ENCODE peak calls at places on chromosomes 7 and 10, in four cellular contexts. X is cardiac muscle cell, V is heart left ventricle, O is psoas muscle. N is an unnamed sample.

GRCh38 chr10:86497621-86498020 is 24.0 kb downstream of the WAPL start:
- DNase-seq in O (no peak), V (no peak), X (no peak), N (no peak)

GRCh38 chr10:6200588-6201510 is 1.9 kb upstream of the PFKFB3 start:
- DNase-seq in V (peak), X (peak), O (peak), N (no peak)

GRCh38 chr10:49272251-49273081 is 26.5 kb upstream of the C10orf71 start:
- DNase-seq in V (peak), O (peak), X (no peak), N (no peak)

GRCh38 chr7:112255388-112255720 is 48.9 kb downstream of the ZNF277 start:
- DNase-seq in V (no peak), X (no peak), O (no peak), N (no peak)

GRCh38 chr10:96524745-96525144 is 11.0 kb upstream of the TLL2 start:
- DNase-seq in O (no peak), V (no peak), X (no peak), N (no peak)

GRCh38 chr7:119720541-119720940 is 552.4 kb upstream of the KCND2 start:
- DNase-seq in O (no peak), X (peak), V (no peak), N (no peak)

GRCh38 chr7:17043012-17043877 is 161.5 kb upstream of the AGR3 start:
- DNase-seq in X (no peak), V (no peak), O (no peak), N (no peak)

GRCh38 chr7:25148772-25149575 is 23.9 kb upstream of the CYCS start:
- DNase-seq in V (no peak), X (no peak), O (no peak), N (no peak)

GRCh38 chr10:123929791-123930190 is 38.2 kb upstream of the CPXM2 start:
- DNase-seq in O (no peak), V (no peak), X (no peak), N (no peak)

GRCh38 chr10:105844653-105845052 is 1203.6 kb downstream of the SORCS3 start:
- DNase-seq in X (no peak), O (no peak), V (no peak), N (no peak)

GRCh38 chr7:27170494-27170811 is 3.7 kb downstream of the HOXA10 start:
- DNase-seq in X (no peak), O (no peak), V (no peak), N (no peak)
- H3K27ac ChIP-seq in X (no peak), O (peak), V (no peak), N (no peak)

DNA sequence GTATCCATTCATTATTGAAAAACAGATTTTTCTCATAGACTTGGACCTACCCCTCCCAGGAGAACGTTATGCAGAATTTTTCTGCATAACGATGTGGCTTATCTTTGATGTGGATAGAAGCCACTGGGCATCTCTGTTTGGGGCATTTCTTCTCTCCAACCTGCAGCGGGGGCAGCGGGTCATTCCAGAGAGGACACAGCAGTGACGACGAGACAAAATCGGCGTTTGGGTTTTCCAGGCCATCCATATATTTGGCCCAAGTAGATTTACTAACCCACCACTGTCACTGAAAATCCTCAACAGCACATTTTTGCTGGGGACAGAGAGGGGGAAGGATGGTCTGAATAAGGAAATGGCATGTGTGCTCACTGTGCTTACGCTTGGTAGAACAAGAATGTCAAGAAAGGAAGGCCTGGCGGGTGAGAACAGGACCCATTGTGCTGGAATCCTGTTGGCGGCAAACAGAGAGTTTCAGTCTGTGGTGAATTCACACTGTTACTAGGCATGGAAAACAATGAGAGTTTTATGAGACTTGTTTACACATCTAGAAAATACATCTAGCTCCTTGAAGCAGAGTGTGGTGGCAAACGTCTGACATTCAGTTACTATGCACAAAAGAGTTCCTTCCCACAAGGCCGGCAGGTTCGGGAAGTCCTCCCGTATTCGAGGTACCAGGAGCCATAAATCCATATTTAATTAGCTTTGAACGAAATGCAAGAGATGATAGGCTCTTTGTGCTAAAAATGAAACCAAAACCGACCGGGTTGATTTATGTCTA is 299.5 kb upstream of the PITRM1 start:
- DNase-seq in O (no peak), V (no peak), X (no peak), N (peak)
- H3K27ac ChIP-seq in O (peak), V (peak), X (no peak), N (peak)

GRCh38 chr7:44087914-44088838 is 5.8 kb upstream of the POLM start:
- DNase-seq in O (peak), X (no peak), V (peak), N (no peak)
- H3K27ac ChIP-seq in O (peak), X (no peak), V (peak), N (no peak)

DNA sequence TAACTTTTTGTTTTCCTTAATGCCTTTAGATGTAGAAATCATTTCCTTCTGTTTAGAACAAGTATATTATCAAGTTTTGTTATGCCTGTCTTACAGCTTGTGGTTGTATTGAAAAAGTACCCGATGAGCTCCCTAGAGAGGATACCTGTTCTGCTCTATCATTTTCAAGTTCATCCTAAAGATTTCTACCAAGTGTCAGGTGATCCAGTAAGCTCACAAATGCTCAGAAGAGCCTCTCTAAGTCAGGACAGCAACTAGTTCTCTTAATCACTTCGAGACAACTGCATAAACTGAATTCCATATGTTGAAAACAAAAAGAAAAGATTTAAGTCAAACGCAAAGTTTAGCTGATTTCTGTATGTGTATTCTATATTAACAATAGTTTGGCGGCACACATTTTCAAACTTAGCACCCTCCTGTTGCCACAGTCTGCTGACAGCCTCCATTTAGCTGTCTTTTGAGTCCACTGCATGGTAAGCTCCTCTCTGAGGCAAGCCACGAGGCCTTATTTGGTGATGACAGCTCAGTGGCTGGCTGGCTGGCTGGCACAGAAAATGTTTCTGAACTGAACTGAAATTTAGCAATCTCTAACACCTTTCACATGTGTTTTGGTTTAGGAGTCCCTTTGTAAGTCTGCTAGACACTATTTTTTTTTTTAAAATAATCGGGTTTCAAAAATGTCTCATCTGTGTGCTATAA is 59.4 kb downstream of the SEMA3C start:
- DNase-seq in O (peak), V (peak), X (peak), N (no peak)
- H3K27ac ChIP-seq in O (peak), V (peak), X (peak), N (no peak)

GRCh38 chr7:135166338-135166989 is 4.0 kb downstream of the CYREN start:
- DNase-seq in X (no peak), O (no peak), V (peak), N (no peak)

GRCh38 chr7:135162382-135163001 is 8.0 kb downstream of the CYREN start:
- DNase-seq in V (no peak), X (no peak), O (no peak), N (no peak)

GRCh38 chr7:135161669-135162068 is 8.8 kb downstream of the CYREN start:
- DNase-seq in V (no peak), O (no peak), X (no peak), N (no peak)

GRCh38 chr7:135165862-135166261 is 4.6 kb downstream of the CYREN start:
- DNase-seq in X (no peak), O (no peak), V (no peak), N (no peak)

DNA sequence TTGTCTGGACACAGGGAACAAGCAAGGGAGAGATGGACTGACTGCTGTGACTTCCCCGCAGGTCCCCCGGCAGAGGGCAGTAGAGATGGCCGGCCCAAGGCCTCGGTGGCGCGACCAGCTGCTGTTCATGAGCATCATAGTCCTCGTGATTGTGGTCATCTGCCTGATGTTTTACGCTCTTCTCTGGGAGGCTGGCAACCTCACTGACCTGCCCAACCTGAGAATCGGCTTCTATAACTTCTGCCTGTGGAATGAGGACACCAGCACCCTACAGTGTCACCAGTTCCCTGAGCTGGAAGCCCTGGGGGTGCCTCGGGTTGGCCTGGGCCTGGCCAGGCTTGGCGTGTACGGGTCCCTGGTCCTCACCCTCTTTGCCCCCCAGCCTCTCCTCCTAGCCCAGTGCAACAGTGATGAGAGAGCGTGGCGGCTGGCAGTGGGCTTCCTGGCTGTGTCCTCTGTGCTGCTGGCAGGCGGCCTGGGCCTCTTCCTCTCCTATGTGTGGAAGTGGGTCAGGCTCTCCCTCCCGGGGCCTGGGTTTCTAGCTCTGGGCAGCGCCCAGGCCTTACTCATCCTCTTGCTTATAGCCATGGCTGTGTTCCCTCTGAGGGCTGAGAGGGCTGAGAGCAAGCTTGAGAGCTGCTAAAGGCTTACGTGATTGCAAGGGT is 6.0 kb downstream of the CYREN start:
- DNase-seq in V (no peak), O (peak), X (no peak), N (no peak)
- H3K27ac ChIP-seq in V (peak), O (peak), X (peak), N (peak)

GRCh38 chr7:151462306-151462779 is 22.4 kb upstream of the CRYGN start:
- DNase-seq in O (no peak), X (no peak), V (no peak), N (no peak)

GRCh38 chr7:151461942-151462230 is 21.9 kb upstream of the CRYGN start:
- DNase-seq in V (no peak), O (no peak), X (no peak), N (no peak)

GRCh38 chr7:151460474-151460855 is 20.5 kb upstream of the CRYGN start:
- DNase-seq in O (peak), V (no peak), X (no peak), N (no peak)

GRCh38 chr7:151459726-151460473 is 20.0 kb upstream of the CRYGN start:
- DNase-seq in O (peak), V (peak), X (peak), N (peak)

DNA sequence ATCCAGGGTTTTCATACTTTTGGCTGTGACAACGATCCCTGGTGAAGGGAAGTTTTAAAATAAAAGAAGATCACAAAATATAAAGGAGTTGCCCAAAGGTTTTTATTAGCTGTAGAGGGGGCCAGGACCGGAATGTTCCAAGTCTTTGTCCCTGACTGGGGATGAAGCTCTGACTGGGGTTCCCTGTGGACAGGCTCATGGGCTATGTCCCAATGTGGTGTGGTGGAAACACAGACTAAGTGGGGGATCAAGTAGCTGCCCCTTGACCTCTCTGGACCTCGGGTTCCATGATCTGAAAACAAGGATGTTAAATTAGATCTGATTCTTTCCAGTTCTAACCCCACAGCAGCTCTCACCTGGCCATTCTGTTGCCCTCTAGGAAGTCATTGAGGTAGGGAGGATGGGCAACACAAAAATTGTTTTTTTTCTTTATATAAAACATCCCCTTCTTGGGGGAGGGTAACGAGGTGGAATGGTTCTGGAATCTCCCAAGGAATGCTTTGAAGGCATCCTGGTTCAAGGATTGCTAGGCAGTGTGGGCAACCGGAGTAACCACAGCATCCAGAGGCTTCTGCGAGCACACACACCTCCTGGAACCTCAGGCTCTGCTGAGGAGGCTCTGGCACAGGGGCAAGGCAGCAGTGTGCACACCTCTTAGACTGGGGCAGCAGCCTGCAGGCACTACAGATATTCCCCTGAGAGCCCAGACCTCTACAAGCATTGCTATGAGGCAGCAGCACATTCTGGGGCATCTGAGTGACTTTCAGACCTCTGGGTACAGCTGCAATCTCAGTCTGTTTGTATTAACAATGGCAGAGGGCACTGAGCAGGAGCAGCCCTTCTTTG is 21.4 kb upstream of the CRYGN start:
- DNase-seq in X (no peak), O (no peak), V (no peak), N (no peak)
- H3K27ac ChIP-seq in X (peak), O (peak), V (peak), N (no peak)

N was measured in substantia nigra.